ENCODE peak calls at places on chromosomes 2 and 18, in nine cellular contexts. M is substantia nigra; H is HCT116; R is uterus; N is RWPE1; D is right atrium auricular region; A is CD4-positive, alpha-beta T cell; S is right cardiac atrium; C is CD4-positive, alpha-beta memory T cell. P is an unnamed sample.
A peak's percentile ranks its signal among the peaks of the same experiment; 100 is the strongest.

GRCh38 chr18:11308499-11308898 is 159.1 kb upstream of the PIEZO2 start:
- DNase-seq in M (no peak), H (no peak), R (no peak), N (no peak), D (no peak), A (no peak), S (no peak), C (no peak), P (no peak)

GRCh38 chr2:151783133-151783520 is 45.1 kb downstream of the ARL5A start:
- DNase-seq in M (no peak), H (no peak), R (no peak), N (no peak), D (no peak), A (no peak), S (no peak), C (no peak), P (no peak)

GRCh38 chr2:174003635-174004310 is 38.6 kb upstream of the SP3 start:
- DNase-seq in M (no peak), H (no peak), R (no peak), N (no peak), D (no peak), A (no peak), S (peak; percentile 61), C (no peak), P (peak; percentile 67)

GRCh38 chr2:75157435-75157834 is 41.9 kb downstream of the TACR1 start:
- DNase-seq in M (no peak), H (no peak), R (no peak), N (peak; percentile 27), D (no peak), A (no peak), S (no peak), C (no peak), P (no peak)

GRCh38 chr2:55133467-55134315 is 83.4 kb upstream of the RTN4 start:
- DNase-seq in M (peak; percentile 38), H (no peak), R (peak; percentile 60), N (no peak), D (peak; percentile 75), A (peak; percentile 23), S (peak; percentile 49), C (peak; percentile 68), P (no peak)

GRCh38 chr2:175030380-175031271 is 25.4 kb upstream of the CHN1 start:
- DNase-seq in M (no peak), H (peak; percentile 16), R (peak; percentile 23), N (peak; percentile 24), D (no peak), A (no peak), S (no peak), C (no peak), P (no peak)

GRCh38 chr2:60409207-60409871 is 144.1 kb downstream of the BCL11A start:
- DNase-seq in M (no peak), H (no peak), R (no peak), N (peak; percentile 24), D (no peak), A (no peak), S (no peak), C (no peak), P (no peak)

GRCh38 chr2:43090317-43090716 is 136.1 kb downstream of the ZFP36L2 start:
- DNase-seq in M (no peak), H (no peak), R (no peak), N (no peak), D (no peak), A (no peak), S (no peak), C (no peak), P (no peak)

GRCh38 chr2:117536139-117536538 is 278.4 kb upstream of the DDX18 start:
- DNase-seq in M (no peak), H (no peak), R (no peak), N (peak; percentile 7), D (no peak), A (no peak), S (no peak), C (no peak), P (no peak)

GRCh38 chr2:54067851-54068375 is 47.5 kb upstream of the ACYP2 start:
- DNase-seq in M (no peak), H (no peak), R (peak; percentile 53), N (no peak), D (no peak), A (no peak), S (no peak), C (no peak), P (no peak)

GRCh38 chr2:238117199-238118154 is 17.3 kb downstream of the ESPNL start:
- DNase-seq in M (no peak), H (no peak), R (no peak), N (no peak), D (no peak), A (no peak), S (peak; percentile 27), C (no peak), P (no peak)

GRCh38 chr2:121128741-121129659 is 156.0 kb downstream of the TFCP2L1 start:
- DNase-seq in M (no peak), H (peak; percentile 48), R (no peak), N (peak; percentile 36), D (no peak), A (no peak), S (peak; percentile 66), C (no peak), P (no peak)

GRCh38 chr2:215967590-215968373 is 45.6 kb downstream of the MREG start:
- DNase-seq in M (no peak), H (no peak), R (no peak), N (no peak), D (no peak), A (no peak), S (no peak), C (no peak), P (no peak)

GRCh38 chr18:5284808-5285207 is 10.7 kb downstream of the ZBTB14 start:
- DNase-seq in M (no peak), H (no peak), R (no peak), N (no peak), D (no peak), A (no peak), S (peak; percentile 11), C (no peak), P (no peak)

GRCh38 chr2:18477333-18477732 is 83.1 kb downstream of the RDH14 start:
- DNase-seq in M (no peak), H (no peak), R (no peak), N (no peak), D (no peak), A (no peak), S (no peak), C (no peak), P (no peak)

GRCh38 chr2:226683926-226684562 is 115.6 kb downstream of the IRS1 start:
- DNase-seq in M (no peak), H (no peak), R (no peak), N (no peak), D (no peak), A (no peak), S (no peak), C (no peak), P (no peak)
- H3K27ac ChIP-seq in M (no peak overlapping the region), H (peak overlapping the region; percentile 47), R (no peak overlapping the region), N (no peak overlapping the region), D (peak overlapping the region; percentile 10), A (no peak overlapping the region), S (no peak overlapping the region), C (no peak overlapping the region), P (no peak overlapping the region)

GRCh38 chr2:106168657-106169056 is 25.4 kb downstream of the UXS1 start:
- DNase-seq in M (no peak), H (no peak), R (no peak), N (no peak), D (no peak), A (no peak), S (no peak), C (no peak), P (no peak)
- H3K27ac ChIP-seq in M (no peak overlapping the region), H (no peak overlapping the region), R (no peak overlapping the region), N (no peak overlapping the region), D (no peak overlapping the region), A (no peak overlapping the region), S (no peak overlapping the region), C (no peak overlapping the region), P (no peak overlapping the region)

GRCh38 chr2:239152239-239152915 is 248.4 kb downstream of the HDAC4 start:
- DNase-seq in M (no peak), H (no peak), R (peak; percentile 50), N (no peak), D (no peak), A (no peak), S (peak; percentile 47), C (no peak), P (no peak)
- H3K27ac ChIP-seq in M (peak overlapping the region; percentile 80), H (no peak overlapping the region), R (peak overlapping the region; percentile 84), N (no peak overlapping the region), D (peak overlapping the region; percentile 73), A (no peak overlapping the region), S (peak overlapping the region; percentile 39), C (no peak overlapping the region), P (peak overlapping the region; percentile 88)

DNA sequence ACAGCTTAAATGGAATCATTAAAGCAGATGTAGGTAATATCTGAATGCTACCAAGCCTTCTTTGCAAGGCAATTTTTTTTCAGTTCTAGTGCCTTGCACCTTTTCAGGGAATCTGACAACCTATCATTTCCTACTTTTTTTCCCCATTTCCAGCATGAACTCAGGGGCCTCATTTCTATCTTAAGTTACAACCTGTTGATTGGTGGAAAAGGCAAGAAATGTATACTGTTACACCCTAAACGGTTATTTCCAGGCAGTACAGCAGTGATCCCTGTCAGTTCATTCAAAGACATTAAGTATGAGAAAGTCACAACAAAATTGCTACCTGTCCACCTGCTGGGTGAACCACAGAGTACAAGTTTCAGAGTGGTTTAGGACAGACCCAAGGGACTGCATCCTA is 171.2 kb upstream of the PIK3C3 start:
- DNase-seq in M (no peak), H (no peak), R (no peak), N (no peak), D (no peak), A (no peak), S (no peak), C (no peak), P (no peak)
- H3K27ac ChIP-seq in M (no peak overlapping the region), H (no peak overlapping the region), R (no peak overlapping the region), N (no peak overlapping the region), D (no peak overlapping the region), A (no peak overlapping the region), S (no peak overlapping the region), C (no peak overlapping the region), P (no peak overlapping the region)

P was measured in dorsolateral prefrontal cortex.